ENCODE peak calls at places on chromosomes 3 and 15, in eight cellular contexts. D is astrocyte of the spinal cord, P is AG09309, Y is neural progenitor cell, X is lower lobe of right lung, O is tibial artery, M is upper lobe of right lung, I is stomach. E is an unnamed sample.

GRCh38 chr15:99682455-99682854 is 50.8 kb downstream of the LYSMD4 start:
- DNase-seq in D (peak), P (peak), Y (no peak), X (no peak), O (no peak), M (no peak), I (no peak), E (peak)

GRCh38 chr3:160126046-160126445 is 99.2 kb upstream of the C3orf80 start:
- DNase-seq in D (no peak), P (no peak), Y (no peak), X (no peak), O (no peak), M (no peak), I (no peak), E (no peak)

GRCh38 chr15:91478717-91479191 is 374.8 kb upstream of the SLCO3A1 start:
- DNase-seq in D (no peak), P (no peak), Y (no peak), X (no peak), O (no peak), M (no peak), I (no peak), E (no peak)

GRCh38 chr3:171875923-171876412 is 32.8 kb downstream of the TMEM212 start:
- DNase-seq in D (peak), P (no peak), Y (no peak), X (no peak), O (no peak), M (no peak), I (no peak), E (no peak)

GRCh38 chr3:62049033-62049432 is 324.3 kb downstream of the FEZF2 start:
- DNase-seq in D (peak), P (no peak), Y (no peak), X (no peak), O (no peak), M (no peak), I (no peak), E (peak)

GRCh38 chr15:39794970-39795369 is 12.3 kb upstream of the FSIP1 start:
- DNase-seq in D (no peak), P (no peak), Y (no peak), X (no peak), O (no peak), M (no peak), I (no peak), E (no peak)

GRCh38 chr3:5026046-5026362 is 46.8 kb downstream of the BHLHE40 start:
- DNase-seq in D (no peak), P (no peak), Y (no peak), X (no peak), O (no peak), M (no peak), I (no peak), E (no peak)

GRCh38 chr3:150399060-150399459 is 9.0 kb upstream of the TSC22D2 start:
- DNase-seq in D (no peak), P (no peak), Y (peak), X (no peak), O (no peak), M (no peak), I (no peak), E (no peak)

GRCh38 chr15:63858881-63859280 is 25.1 kb upstream of the HERC1 start:
- DNase-seq in D (peak), P (no peak), Y (no peak), X (no peak), O (no peak), M (no peak), I (no peak), E (no peak)

GRCh38 chr3:14719006-14719405 is 44.1 kb downstream of the C3orf20 start:
- DNase-seq in D (no peak), P (no peak), Y (no peak), X (no peak), O (no peak), M (no peak), I (no peak), E (no peak)

GRCh38 chr3:129872107-129872506 is 21.4 kb downstream of the TMCC1 start:
- DNase-seq in D (no peak), P (no peak), Y (no peak), X (no peak), O (no peak), M (no peak), I (no peak), E (no peak)

GRCh38 chr3:8981700-8982099 is 18.4 kb upstream of the RAD18 start:
- DNase-seq in D (no peak), P (no peak), Y (no peak), X (no peak), O (no peak), M (no peak), I (no peak), E (no peak)

GRCh38 chr3:129182390-129183180 is 1.1 kb downstream of the CNBP start:
- DNase-seq in D (peak), P (peak), Y (peak), X (no peak), O (no peak), M (no peak), I (no peak), E (peak)

GRCh38 chr15:90306560-90306959 is 41.1 kb downstream of the NGRN start:
- DNase-seq in D (no peak), P (no peak), Y (no peak), X (no peak), O (no peak), M (no peak), I (no peak), E (no peak)

GRCh38 chr3:196634224-196634623 is 5.3 kb upstream of the NRROS start:
- DNase-seq in D (no peak), P (no peak), Y (no peak), X (no peak), O (no peak), M (no peak), I (no peak), E (no peak)

GRCh38 chr3:196634851-196635250 is 4.6 kb upstream of the NRROS start:
- DNase-seq in D (no peak), P (no peak), Y (no peak), X (no peak), O (no peak), M (no peak), I (no peak), E (no peak)

GRCh38 chr3:196631655-196632032 is 7.8 kb upstream of the NRROS start:
- DNase-seq in D (no peak), P (no peak), Y (no peak), X (no peak), O (no peak), M (no peak), I (no peak), E (no peak)

GRCh38 chr3:196633658-196634151 is 5.8 kb upstream of the NRROS start:
- DNase-seq in D (no peak), P (no peak), Y (no peak), X (no peak), O (peak), M (no peak), I (no peak), E (no peak)

GRCh38 chr3:196632033-196632751 is 7.3 kb upstream of the NRROS start:
- DNase-seq in D (peak), P (no peak), Y (peak), X (peak), O (peak), M (peak), I (peak), E (no peak)
- TF ChIP-seq CTCF in D (peak), P (peak), Y (no peak), X (peak), O (no peak), M (peak), I (no peak), E (no peak)

GRCh38 chr3:37605754-37606153 is 255.9 kb upstream of the CTDSPL start:
- DNase-seq in D (no peak), P (no peak), Y (no peak), X (no peak), O (no peak), M (no peak), I (no peak), E (no peak)

GRCh38 chr3:37607604-37608003 is 254.1 kb upstream of the CTDSPL start:
- DNase-seq in D (no peak), P (no peak), Y (no peak), X (no peak), O (no peak), M (no peak), I (no peak), E (no peak)

GRCh38 chr3:37609711-37610110 is 252.0 kb upstream of the CTDSPL start:
- DNase-seq in D (no peak), P (no peak), Y (no peak), X (no peak), O (no peak), M (no peak), I (no peak), E (no peak)

GRCh38 chr3:37606472-37606871 is 255.2 kb upstream of the CTDSPL start:
- DNase-seq in D (no peak), P (no peak), Y (no peak), X (no peak), O (no peak), M (no peak), I (no peak), E (no peak)

GRCh38 chr3:37608061-37608702 is 253.5 kb upstream of the CTDSPL start:
- DNase-seq in D (peak), P (no peak), Y (no peak), X (no peak), O (no peak), M (no peak), I (no peak), E (no peak)
- H3K4me3 ChIP-seq in D (no peak), P (no peak), Y (no peak), X (no peak), O (no peak), M (no peak), I (no peak), E (no peak)

GRCh38 chr15:38768970-38769369 is 204.4 kb upstream of the RASGRP1 start:
- DNase-seq in D (peak), P (no peak), Y (peak), X (no peak), O (peak), M (no peak), I (no peak), E (no peak)
- TF ChIP-seq CTCF in D (peak), P (peak), Y (peak), X (peak), O (no peak), M (peak), I (no peak), E (peak)

GRCh38 chr3:186644683-186645082 is 4.5 kb downstream of the FETUB start:
- DNase-seq in D (no peak), P (no peak), Y (no peak), X (no peak), O (no peak), M (no peak), I (no peak), E (no peak)

GRCh38 chr3:186646106-186646505 is 5.9 kb downstream of the FETUB start:
- DNase-seq in D (no peak), P (no peak), Y (no peak), X (no peak), O (no peak), M (no peak), I (no peak), E (no peak)

GRCh38 chr3:186642014-186642413 is 1.8 kb downstream of the FETUB start:
- DNase-seq in D (no peak), P (no peak), Y (no peak), X (no peak), O (no peak), M (no peak), I (no peak), E (no peak)

GRCh38 chr3:186640929-186641328 is 730 bp downstream of the FETUB start:
- DNase-seq in D (no peak), P (no peak), Y (no peak), X (no peak), O (no peak), M (no peak), I (no peak), E (no peak)

DNA sequence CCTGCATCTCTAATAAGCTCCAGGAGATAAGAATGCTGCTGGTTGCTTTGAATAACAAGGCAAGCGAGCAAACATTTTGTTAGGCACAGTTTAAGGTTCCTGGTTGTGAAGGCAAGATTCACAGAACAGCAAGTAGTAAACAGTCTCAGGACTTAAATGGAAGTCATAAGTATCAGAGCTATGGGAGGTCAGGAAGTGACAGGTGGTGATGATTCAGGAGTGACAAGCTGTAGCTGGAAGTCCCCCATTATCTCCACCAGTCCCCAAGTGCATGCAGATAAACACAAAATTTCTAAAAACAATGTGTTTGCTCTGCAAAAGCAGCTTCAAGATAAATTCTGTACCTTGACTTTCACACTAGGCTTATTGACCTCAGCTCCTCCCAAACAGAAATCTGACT is 3.3 kb downstream of the FETUB start:
- DNase-seq in D (no peak), P (no peak), Y (no peak), X (no peak), O (no peak), M (no peak), I (no peak), E (no peak)
- H3K4me3 ChIP-seq in D (no peak), P (no peak), Y (no peak), X (no peak), O (no peak), M (no peak), I (no peak), E (no peak)

DNA sequence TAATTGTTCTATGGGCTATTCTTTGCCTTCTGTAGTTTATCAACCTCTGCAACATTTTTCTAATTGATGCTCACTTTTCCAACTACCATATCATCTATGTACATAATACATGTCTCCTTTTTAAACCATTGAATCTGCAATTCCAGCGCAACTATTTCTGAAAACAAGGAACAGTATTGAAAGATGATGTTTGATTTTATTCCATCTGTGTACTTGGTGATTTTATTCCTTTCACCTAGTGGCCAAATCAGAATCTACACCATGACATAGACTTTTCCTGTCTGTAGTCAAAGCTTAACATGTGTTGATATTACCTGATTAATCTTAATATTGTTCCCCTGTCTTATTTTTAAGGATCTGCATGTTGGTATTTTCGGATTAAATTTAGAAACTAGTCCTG is 13.0 kb downstream of the NKTR start:
- DNase-seq in D (no peak), P (no peak), Y (no peak), X (no peak), O (no peak), M (no peak), I (no peak), E (no peak)
- TF ChIP-seq CTCF in D (peak), P (peak), Y (peak), X (peak), O (peak), M (peak), I (no peak), E (no peak)

GRCh38 chr3:45224824-45225464 is 1.1 kb downstream of the TMEM158 start:
- DNase-seq in D (peak), P (no peak), Y (peak), X (peak), O (peak), M (peak), I (peak), E (no peak)
- H3K4me3 ChIP-seq in D (peak), P (peak), Y (peak), X (peak), O (peak), M (peak), I (peak), E (peak)

DNA sequence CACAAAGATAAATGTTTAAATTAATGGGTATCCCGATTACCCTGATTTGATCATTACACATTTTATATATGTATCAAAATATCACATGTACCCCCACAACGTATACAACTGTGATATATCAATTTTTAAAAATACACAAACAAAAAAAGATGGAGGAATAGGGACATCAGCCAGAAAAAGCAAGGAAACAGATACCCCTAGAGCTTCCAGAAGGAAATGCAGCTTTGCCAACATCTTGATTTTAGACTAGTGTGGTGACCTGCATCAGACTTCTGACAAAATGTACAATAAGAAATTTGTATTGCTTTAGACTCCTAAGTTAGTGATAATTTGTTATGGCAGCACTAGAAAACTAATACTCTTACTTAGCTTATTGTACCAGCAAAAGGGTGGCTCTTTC is 483.8 kb downstream of the TUSC7 start:
- DNase-seq in D (no peak), P (no peak), Y (peak), X (no peak), O (no peak), M (no peak), I (no peak), E (no peak)
- TF ChIP-seq CTCF in D (peak), P (peak), Y (peak), X (no peak), O (no peak), M (no peak), I (no peak), E (no peak)

GRCh38 chr3:186930143-186930638 is at the start of gene ST6GAL1:
- DNase-seq in D (peak), P (no peak), Y (peak), X (peak), O (peak), M (peak), I (peak), E (no peak)
- H3K4me3 ChIP-seq in D (peak), P (peak), Y (peak), X (peak), O (peak), M (peak), I (peak), E (peak)

DNA sequence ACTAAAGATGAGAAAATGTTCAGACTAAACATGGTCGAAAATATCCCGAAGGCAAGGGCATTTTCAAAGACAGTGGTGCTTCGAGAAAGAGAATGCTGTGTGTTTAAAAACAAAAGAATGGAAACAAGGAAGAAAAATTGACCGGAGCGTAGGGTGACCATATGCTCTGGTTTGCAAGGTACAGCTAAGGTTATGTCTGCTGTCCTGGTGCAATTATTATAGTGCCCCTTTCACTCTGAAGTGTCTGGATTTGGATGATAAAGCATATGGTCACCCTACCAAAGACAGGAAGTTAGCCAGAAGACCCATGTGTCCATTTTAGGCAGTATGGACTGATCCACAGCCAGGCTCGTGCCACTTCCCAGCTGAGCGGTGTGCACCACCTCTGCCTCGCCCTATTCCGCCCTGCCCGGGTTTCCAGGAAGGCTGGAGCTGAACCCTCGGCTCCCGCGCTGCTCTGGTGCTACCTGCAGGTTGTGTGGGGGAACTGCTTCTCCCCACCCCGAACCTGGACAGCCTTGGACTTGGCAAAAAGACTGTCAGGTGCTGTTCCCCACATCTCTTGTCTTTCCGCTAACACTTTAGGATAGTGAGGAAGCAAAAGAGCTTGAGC is 25.2 kb downstream of the GOLGA6D start:
- DNase-seq in D (no peak), P (no peak), Y (peak), X (no peak), O (no peak), M (peak), I (peak), E (no peak)
- TF ChIP-seq CTCF in D (peak), P (peak), Y (peak), X (peak), O (no peak), M (peak), I (no peak), E (peak)